ENCODE peak calls at places on chromosomes 4 and X, in ten cellular contexts. One of them, this sample, is unnamed.

GRCh38 chr4:155025762-155026457 is 182.5 kb upstream of the NPY2R start:
- DNase-seq in naive thymus-derived CD4-positive, alpha-beta T cell: no peak
- DNase-seq in Caco-2: peak; percentile 53
- DNase-seq in HCT116: peak; percentile 65
- DNase-seq in astrocyte of the spinal cord: peak; percentile 33
- DNase-seq in suprapubic skin: no peak
- DNase-seq in cardiac fibroblast: peak; percentile 77
- DNase-seq in PC-3: peak; percentile 79
- DNase-seq in stomach: peak; percentile 63
- DNase-seq in CD4-positive, alpha-beta memory T cell: no peak
- DNase-seq in this sample: peak; percentile 31

GRCh38 chr4:147049940-147050852 is 104.5 kb upstream of the TTC29 start:
- DNase-seq in naive thymus-derived CD4-positive, alpha-beta T cell: no peak
- DNase-seq in Caco-2: no peak
- DNase-seq in HCT116: no peak
- DNase-seq in astrocyte of the spinal cord: peak; percentile 25
- DNase-seq in suprapubic skin: no peak
- DNase-seq in cardiac fibroblast: peak; percentile 83
- DNase-seq in PC-3: peak; percentile 29
- DNase-seq in stomach: no peak
- DNase-seq in CD4-positive, alpha-beta memory T cell: no peak
- DNase-seq in this sample: peak; percentile 32

GRCh38 chr4:19358015-19358414 is 893.7 kb upstream of the SLIT2 start:
- DNase-seq in naive thymus-derived CD4-positive, alpha-beta T cell: no peak
- DNase-seq in Caco-2: no peak
- DNase-seq in HCT116: no peak
- DNase-seq in astrocyte of the spinal cord: no peak
- DNase-seq in suprapubic skin: no peak
- DNase-seq in cardiac fibroblast: no peak
- DNase-seq in PC-3: peak; percentile 46
- DNase-seq in stomach: no peak
- DNase-seq in CD4-positive, alpha-beta memory T cell: no peak
- DNase-seq in this sample: no peak

GRCh38 chr4:126874533-126874932 is 758.2 kb upstream of the INTU start:
- DNase-seq in naive thymus-derived CD4-positive, alpha-beta T cell: no peak
- DNase-seq in Caco-2: no peak
- DNase-seq in HCT116: no peak
- DNase-seq in astrocyte of the spinal cord: no peak
- DNase-seq in suprapubic skin: no peak
- DNase-seq in cardiac fibroblast: no peak
- DNase-seq in PC-3: no peak
- DNase-seq in stomach: no peak
- DNase-seq in CD4-positive, alpha-beta memory T cell: no peak
- DNase-seq in this sample: no peak

GRCh38 chrX:135484636-135485289 is 35.7 kb upstream of the INTS6L start:
- DNase-seq in naive thymus-derived CD4-positive, alpha-beta T cell: peak; percentile 38
- DNase-seq in Caco-2: peak; percentile 18
- DNase-seq in HCT116: peak; percentile 21
- DNase-seq in astrocyte of the spinal cord: peak; percentile 42
- DNase-seq in suprapubic skin: no peak
- DNase-seq in cardiac fibroblast: peak; percentile 79
- DNase-seq in PC-3: peak; percentile 55
- DNase-seq in stomach: no peak
- DNase-seq in CD4-positive, alpha-beta memory T cell: peak; percentile 36
- DNase-seq in this sample: no peak

GRCh38 chrX:24294619-24295018 is 19.2 kb downstream of the SUPT20HL2 start:
- DNase-seq in naive thymus-derived CD4-positive, alpha-beta T cell: no peak
- DNase-seq in Caco-2: no peak
- DNase-seq in HCT116: no peak
- DNase-seq in astrocyte of the spinal cord: no peak
- DNase-seq in suprapubic skin: no peak
- DNase-seq in cardiac fibroblast: peak; percentile 48
- DNase-seq in PC-3: peak; percentile 19
- DNase-seq in stomach: no peak
- DNase-seq in CD4-positive, alpha-beta memory T cell: no peak
- DNase-seq in this sample: no peak

GRCh38 chr4:184361443-184361842 is 112.9 kb downstream of the IRF2 start:
- DNase-seq in naive thymus-derived CD4-positive, alpha-beta T cell: no peak
- DNase-seq in Caco-2: no peak
- DNase-seq in HCT116: no peak
- DNase-seq in astrocyte of the spinal cord: no peak
- DNase-seq in suprapubic skin: no peak
- DNase-seq in cardiac fibroblast: peak; percentile 80
- DNase-seq in PC-3: no peak
- DNase-seq in stomach: no peak
- DNase-seq in CD4-positive, alpha-beta memory T cell: no peak
- DNase-seq in this sample: no peak

GRCh38 chrX:43868791-43869190 is 13.5 kb downstream of the MAOB start:
- DNase-seq in naive thymus-derived CD4-positive, alpha-beta T cell: no peak
- DNase-seq in Caco-2: no peak
- DNase-seq in HCT116: no peak
- DNase-seq in astrocyte of the spinal cord: no peak
- DNase-seq in suprapubic skin: no peak
- DNase-seq in cardiac fibroblast: no peak
- DNase-seq in PC-3: peak; percentile 1
- DNase-seq in stomach: no peak
- DNase-seq in CD4-positive, alpha-beta memory T cell: no peak
- DNase-seq in this sample: no peak

GRCh38 chrX:5390376-5390775 is 838.3 kb downstream of the NLGN4X start:
- DNase-seq in naive thymus-derived CD4-positive, alpha-beta T cell: no peak
- DNase-seq in Caco-2: no peak
- DNase-seq in HCT116: no peak
- DNase-seq in astrocyte of the spinal cord: no peak
- DNase-seq in suprapubic skin: no peak
- DNase-seq in cardiac fibroblast: no peak
- DNase-seq in PC-3: no peak
- DNase-seq in stomach: no peak
- DNase-seq in CD4-positive, alpha-beta memory T cell: no peak
- DNase-seq in this sample: no peak

GRCh38 chr4:37758226-37758625 is 68.3 kb upstream of the PGM2 start:
- DNase-seq in naive thymus-derived CD4-positive, alpha-beta T cell: peak; percentile 22
- DNase-seq in Caco-2: no peak
- DNase-seq in HCT116: no peak
- DNase-seq in astrocyte of the spinal cord: peak; percentile 41
- DNase-seq in suprapubic skin: no peak
- DNase-seq in cardiac fibroblast: peak; percentile 98
- DNase-seq in PC-3: no peak
- DNase-seq in stomach: no peak
- DNase-seq in CD4-positive, alpha-beta memory T cell: no peak
- DNase-seq in this sample: peak; percentile 61

GRCh38 chrX:103488332-103488731 is 31.0 kb downstream of the RAB40A start:
- DNase-seq in naive thymus-derived CD4-positive, alpha-beta T cell: no peak
- DNase-seq in Caco-2: no peak
- DNase-seq in HCT116: peak; percentile 6
- DNase-seq in astrocyte of the spinal cord: peak; percentile 26
- DNase-seq in suprapubic skin: no peak
- DNase-seq in cardiac fibroblast: peak; percentile 47
- DNase-seq in PC-3: peak; percentile 45
- DNase-seq in stomach: no peak
- DNase-seq in CD4-positive, alpha-beta memory T cell: no peak
- DNase-seq in this sample: no peak

GRCh38 chrX:147637190-147637589 is 274.5 kb upstream of the FMR1 start:
- DNase-seq in naive thymus-derived CD4-positive, alpha-beta T cell: no peak
- DNase-seq in Caco-2: no peak
- DNase-seq in HCT116: no peak
- DNase-seq in astrocyte of the spinal cord: no peak
- DNase-seq in suprapubic skin: no peak
- DNase-seq in cardiac fibroblast: no peak
- DNase-seq in PC-3: no peak
- DNase-seq in stomach: no peak
- DNase-seq in CD4-positive, alpha-beta memory T cell: no peak
- DNase-seq in this sample: no peak

GRCh38 chrX:132216283-132216682 is 3.0 kb downstream of the RAP2C start:
- DNase-seq in naive thymus-derived CD4-positive, alpha-beta T cell: no peak
- DNase-seq in Caco-2: no peak
- DNase-seq in HCT116: no peak
- DNase-seq in astrocyte of the spinal cord: no peak
- DNase-seq in suprapubic skin: no peak
- DNase-seq in cardiac fibroblast: no peak
- DNase-seq in PC-3: no peak
- DNase-seq in stomach: no peak
- DNase-seq in CD4-positive, alpha-beta memory T cell: no peak
- DNase-seq in this sample: no peak

GRCh38 chr4:90922174-90922573 is 795.0 kb downstream of the CCSER1 start:
- DNase-seq in naive thymus-derived CD4-positive, alpha-beta T cell: no peak
- DNase-seq in Caco-2: no peak
- DNase-seq in HCT116: no peak
- DNase-seq in astrocyte of the spinal cord: no peak
- DNase-seq in suprapubic skin: no peak
- DNase-seq in cardiac fibroblast: no peak
- DNase-seq in PC-3: no peak
- DNase-seq in stomach: no peak
- DNase-seq in CD4-positive, alpha-beta memory T cell: no peak
- DNase-seq in this sample: no peak

DNA sequence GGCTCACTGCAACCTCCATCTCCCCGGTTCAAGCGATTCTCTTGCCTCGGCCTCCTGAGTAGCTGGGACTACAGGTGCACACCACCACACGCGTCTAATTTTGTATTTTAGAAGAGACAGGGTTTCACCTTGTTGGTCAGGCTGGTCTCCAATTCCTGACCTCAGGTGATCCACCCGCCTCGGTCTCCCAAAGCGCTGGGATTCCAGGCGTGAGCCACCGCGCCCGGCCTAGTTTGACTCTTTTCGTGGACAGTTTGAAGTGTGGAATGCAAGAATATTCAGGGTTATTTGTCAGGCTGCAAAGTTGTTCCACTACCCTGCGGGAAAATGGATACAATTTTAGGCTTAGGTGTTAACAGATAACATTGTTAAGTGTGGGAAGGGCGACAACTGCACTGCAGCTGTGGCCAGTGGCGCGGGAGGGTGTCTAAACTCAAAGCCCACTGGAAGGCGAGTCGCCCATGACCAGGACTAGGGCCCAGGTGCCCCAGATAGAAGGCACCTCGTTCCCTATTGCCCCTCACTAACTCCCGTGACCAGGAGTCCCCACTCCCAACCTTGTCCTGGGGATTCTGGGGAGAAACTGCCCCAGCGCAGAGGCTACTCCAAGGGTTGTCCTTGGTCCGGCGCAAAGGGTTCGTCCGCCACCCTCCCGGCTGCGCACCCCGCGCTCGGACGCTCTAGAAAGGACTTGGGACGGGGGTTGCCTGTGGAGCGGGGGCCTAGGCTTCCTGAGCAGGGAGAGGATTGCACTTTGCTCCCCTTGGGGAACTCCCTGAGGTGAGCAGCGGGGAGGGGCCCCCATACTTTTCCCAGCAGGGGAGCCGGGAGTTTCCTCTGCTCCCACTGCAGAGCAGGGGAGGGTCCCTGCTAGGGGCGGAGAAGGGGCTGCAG is 1.1 kb upstream of the CD99 start:
- DNase-seq in naive thymus-derived CD4-positive, alpha-beta T cell: no peak
- DNase-seq in Caco-2: peak; percentile 82
- DNase-seq in HCT116: no peak
- DNase-seq in astrocyte of the spinal cord: no peak
- DNase-seq in suprapubic skin: no peak
- DNase-seq in cardiac fibroblast: no peak
- DNase-seq in PC-3: no peak
- DNase-seq in stomach: no peak
- DNase-seq in CD4-positive, alpha-beta memory T cell: no peak
- DNase-seq in this sample: no peak
- H3K4me3 ChIP-seq in naive thymus-derived CD4-positive, alpha-beta T cell: no peak overlapping the region
- H3K4me3 ChIP-seq in Caco-2: peak overlapping the region; percentile 94
- H3K4me3 ChIP-seq in HCT116: no peak overlapping the region
- H3K4me3 ChIP-seq in astrocyte of the spinal cord: no peak overlapping the region
- H3K4me3 ChIP-seq in suprapubic skin: peak overlapping the region; percentile 94
- H3K4me3 ChIP-seq in cardiac fibroblast: no peak overlapping the region
- H3K4me3 ChIP-seq in PC-3: peak overlapping the region; percentile 93
- H3K4me3 ChIP-seq in stomach: peak overlapping the region; percentile 98
- H3K4me3 ChIP-seq in CD4-positive, alpha-beta memory T cell: no peak overlapping the region
- H3K4me3 ChIP-seq in this sample: no peak overlapping the region

DNA sequence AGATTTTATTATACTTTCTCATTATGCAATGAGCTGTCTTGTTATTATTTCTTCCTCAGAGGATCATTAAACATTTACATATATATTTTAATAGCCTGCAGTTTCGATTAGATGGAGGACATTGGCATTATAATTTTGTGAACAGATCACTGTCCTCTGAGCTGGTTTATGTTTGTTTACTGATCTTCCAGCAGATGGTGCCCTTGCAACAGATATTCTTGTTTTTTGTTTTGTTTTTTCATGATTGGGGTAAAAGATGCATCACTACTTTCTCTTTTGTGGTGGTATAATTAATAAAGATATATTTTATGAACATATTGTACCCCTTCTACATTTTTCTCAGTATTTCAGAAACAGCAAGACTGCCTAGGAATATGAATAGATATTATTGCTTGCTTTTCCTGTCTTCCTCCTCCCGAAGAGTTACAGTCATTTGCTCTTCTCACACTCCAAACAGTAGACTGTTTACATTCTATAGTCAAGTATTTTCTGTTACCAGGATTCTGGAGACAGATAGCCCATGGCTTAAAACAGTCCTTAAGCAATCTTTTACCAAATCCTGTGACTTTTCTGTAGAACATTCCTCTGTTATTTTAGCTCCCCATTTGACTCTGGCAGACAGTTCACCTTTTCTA is 905.2 kb downstream of the TRAM1L1 start:
- DNase-seq in naive thymus-derived CD4-positive, alpha-beta T cell: no peak
- DNase-seq in Caco-2: no peak
- DNase-seq in HCT116: peak; percentile 10
- DNase-seq in astrocyte of the spinal cord: peak; percentile 15
- DNase-seq in suprapubic skin: no peak
- DNase-seq in cardiac fibroblast: peak; percentile 3
- DNase-seq in PC-3: peak; percentile 24
- DNase-seq in stomach: no peak
- DNase-seq in CD4-positive, alpha-beta memory T cell: no peak
- DNase-seq in this sample: no peak
- H3K4me3 ChIP-seq in naive thymus-derived CD4-positive, alpha-beta T cell: no peak overlapping the region
- H3K4me3 ChIP-seq in Caco-2: no peak overlapping the region
- H3K4me3 ChIP-seq in HCT116: no peak overlapping the region
- H3K4me3 ChIP-seq in astrocyte of the spinal cord: no peak overlapping the region
- H3K4me3 ChIP-seq in suprapubic skin: no peak overlapping the region
- H3K4me3 ChIP-seq in cardiac fibroblast: no peak overlapping the region
- H3K4me3 ChIP-seq in PC-3: peak overlapping the region; percentile 46
- H3K4me3 ChIP-seq in stomach: no peak overlapping the region
- H3K4me3 ChIP-seq in CD4-positive, alpha-beta memory T cell: no peak overlapping the region
- H3K4me3 ChIP-seq in this sample: no peak overlapping the region

GRCh38 chr4:181017038-181017437 is 1226.2 kb upstream of the TENM3 start:
- DNase-seq in naive thymus-derived CD4-positive, alpha-beta T cell: no peak
- DNase-seq in Caco-2: no peak
- DNase-seq in HCT116: no peak
- DNase-seq in astrocyte of the spinal cord: no peak
- DNase-seq in suprapubic skin: no peak
- DNase-seq in cardiac fibroblast: no peak
- DNase-seq in PC-3: no peak
- DNase-seq in stomach: no peak
- DNase-seq in CD4-positive, alpha-beta memory T cell: no peak
- DNase-seq in this sample: no peak
- H3K4me3 ChIP-seq in naive thymus-derived CD4-positive, alpha-beta T cell: no peak overlapping the region
- H3K4me3 ChIP-seq in Caco-2: no peak overlapping the region
- H3K4me3 ChIP-seq in HCT116: no peak overlapping the region
- H3K4me3 ChIP-seq in astrocyte of the spinal cord: no peak overlapping the region
- H3K4me3 ChIP-seq in suprapubic skin: no peak overlapping the region
- H3K4me3 ChIP-seq in cardiac fibroblast: no peak overlapping the region
- H3K4me3 ChIP-seq in PC-3: no peak overlapping the region
- H3K4me3 ChIP-seq in stomach: no peak overlapping the region
- H3K4me3 ChIP-seq in CD4-positive, alpha-beta memory T cell: no peak overlapping the region
- H3K4me3 ChIP-seq in this sample: no peak overlapping the region

GRCh38 chr4:182662551-182662950 is 254.6 kb downstream of the DCTD start:
- DNase-seq in naive thymus-derived CD4-positive, alpha-beta T cell: no peak
- DNase-seq in Caco-2: peak; percentile 48
- DNase-seq in HCT116: no peak
- DNase-seq in astrocyte of the spinal cord: no peak
- DNase-seq in suprapubic skin: no peak
- DNase-seq in cardiac fibroblast: no peak
- DNase-seq in PC-3: no peak
- DNase-seq in stomach: no peak
- DNase-seq in CD4-positive, alpha-beta memory T cell: no peak
- DNase-seq in this sample: no peak
- H3K4me3 ChIP-seq in naive thymus-derived CD4-positive, alpha-beta T cell: no peak overlapping the region
- H3K4me3 ChIP-seq in Caco-2: no peak overlapping the region
- H3K4me3 ChIP-seq in HCT116: no peak overlapping the region
- H3K4me3 ChIP-seq in astrocyte of the spinal cord: no peak overlapping the region
- H3K4me3 ChIP-seq in suprapubic skin: no peak overlapping the region
- H3K4me3 ChIP-seq in cardiac fibroblast: no peak overlapping the region
- H3K4me3 ChIP-seq in PC-3: no peak overlapping the region
- H3K4me3 ChIP-seq in stomach: no peak overlapping the region
- H3K4me3 ChIP-seq in CD4-positive, alpha-beta memory T cell: no peak overlapping the region
- H3K4me3 ChIP-seq in this sample: no peak overlapping the region